ENCODE peak calls at places on chromosome 6, in five cellular contexts. F is HCT116; Y is heart right ventricle; I is natural killer cell; J is activated naive CD4-positive, alpha-beta T cell treated with anti-CD3 and anti-CD28 coated beads, Interleukin-2, amount 50 U/mL, for 72 hours. U is an unnamed sample.

GRCh38 chr6:167973092-167973880 is 24.2 kb upstream of the KIF25 start:
- ATAC-seq in F (peak; percentile 25), Y (peak; percentile 11), I (no peak), J (no peak), U (no peak)

GRCh38 chr6:133705071-133705470 is 183.8 kb upstream of the TCF21 start:
- ATAC-seq in F (no peak), Y (peak; percentile 81), I (no peak), J (no peak), U (no peak)

GRCh38 chr6:116682334-116682712 is 1.3 kb downstream of the KPNA5 start:
- ATAC-seq in F (no peak), Y (no peak), I (peak; percentile 30), J (peak; percentile 21), U (peak; percentile 22)

GRCh38 chr6:168452685-168453377 is 11.8 kb downstream of the SMOC2 start:
- ATAC-seq in F (no peak), Y (peak; percentile 38), I (no peak), J (no peak), U (no peak)

GRCh38 chr6:136494710-136495109 is 55.5 kb downstream of the MAP7 start:
- ATAC-seq in F (no peak), Y (no peak), I (no peak), J (no peak), U (no peak)

GRCh38 chr6:16392010-16392409 is 153.6 kb downstream of the GMPR start:
- ATAC-seq in F (no peak), Y (peak; percentile 73), I (no peak), J (no peak), U (no peak)

GRCh38 chr6:123965894-123966293 is 162.2 kb downstream of the NKAIN2 start:
- ATAC-seq in F (peak; percentile 47), Y (peak; percentile 53), I (no peak), J (no peak), U (no peak)

GRCh38 chr6:110776413-110776812 is 38.9 kb downstream of the CDK19 start:
- ATAC-seq in F (no peak), Y (no peak), I (no peak), J (no peak), U (no peak)

GRCh38 chr6:39197521-39198500 is 31.5 kb downstream of the KCNK5 start:
- ATAC-seq in F (no peak), Y (no peak), I (no peak), J (no peak), U (no peak)

GRCh38 chr6:6452002-6452401 is 131.5 kb upstream of the F13A1 start:
- ATAC-seq in F (no peak), Y (peak; percentile 91), I (no peak), J (no peak), U (no peak)

GRCh38 chr6:15430181-15430580 is 184.3 kb downstream of the JARID2 start:
- ATAC-seq in F (no peak), Y (no peak), I (no peak), J (no peak), U (no peak)

GRCh38 chr6:106360989-106361430 is 493 bp downstream of the CRYBG1 start:
- ATAC-seq in F (peak; percentile 45), Y (peak; percentile 19), I (no peak), J (peak; percentile 42), U (peak; percentile 63)

GRCh38 chr6:5036309-5036708 is 32.5 kb upstream of the RPP40 start:
- ATAC-seq in F (peak; percentile 68), Y (no peak), I (no peak), J (no peak), U (no peak)

GRCh38 chr6:25279748-25280616 is 808 bp downstream of the CARMIL1 start:
- ATAC-seq in F (peak; percentile 32), Y (peak; percentile 8), I (no peak), J (peak; percentile 25), U (peak; percentile 17)

GRCh38 chr6:159655409-159655988 is 37.5 kb downstream of the SOD2 start:
- ATAC-seq in F (no peak), Y (no peak), I (no peak), J (no peak), U (no peak)

GRCh38 chr6:136522636-136523035 is 27.6 kb downstream of the MAP7 start:
- ATAC-seq in F (no peak), Y (no peak), I (no peak), J (no peak), U (no peak)

GRCh38 chr6:1023229-1023628 is 288.7 kb upstream of the FOXQ1 start:
- ATAC-seq in F (no peak), Y (no peak), I (no peak), J (no peak), U (no peak)

GRCh38 chr6:36800223-36801095 is 38.8 kb downstream of the CPNE5 start:
- ATAC-seq in F (no peak), Y (no peak), I (no peak), J (no peak), U (no peak)

GRCh38 chr6:73610444-73611275 is 43.1 kb downstream of the SLC17A5 start:
- ATAC-seq in F (peak; percentile 73), Y (peak; percentile 44), I (peak; percentile 85), J (no peak), U (no peak)

GRCh38 chr6:157314705-157315321 is 8.5 kb downstream of the TMEM242 start:
- ATAC-seq in F (peak; percentile 80), Y (peak; percentile 65), I (peak; percentile 98), J (peak; percentile 83), U (peak; percentile 80)

GRCh38 chr6:154995241-154996162 is at the start of gene TIAM2:
- ATAC-seq in F (peak; percentile 87), Y (peak; percentile 64), I (no peak), J (peak; percentile 82), U (peak; percentile 58)